ENCODE peak calls at places on chromosomes 4 and X, in four cellular contexts. T is CD8-positive, alpha-beta memory T cell; K is fibroblast of lung; G is K562. O is an unnamed sample.
A peak's percentile ranks its signal among the peaks of the same experiment; 100 is the strongest.

GRCh38 chr4:36582214-36582613 is 300.8 kb downstream of the DTHD1 start:
- DNase-seq in T (no peak), K (no peak), G (no peak), O (no peak)

GRCh38 chrX:153885968-153886903 is at the start of gene L1CAM:
- DNase-seq in T (no peak), K (no peak), G (peak; percentile 44), O (no peak)

GRCh38 chrX:30141966-30142365 is 73.4 kb upstream of the MAGEB2 start:
- DNase-seq in T (no peak), K (peak; percentile 21), G (peak; percentile 55), O (no peak)

GRCh38 chr4:6222761-6223292 is 22.5 kb upstream of the JAKMIP1 start:
- DNase-seq in T (no peak), K (peak; percentile 1), G (no peak), O (no peak)

GRCh38 chr4:10048931-10049655 is 27.8 kb upstream of the SLC2A9 start:
- DNase-seq in T (no peak), K (no peak), G (no peak), O (peak; percentile 68)

GRCh38 chrX:39915081-39915480 is 182.7 kb downstream of the BCOR start:
- DNase-seq in T (no peak), K (no peak), G (no peak), O (no peak)

GRCh38 chr4:145531193-145531592 is 49.5 kb downstream of the SMAD1 start:
- DNase-seq in T (no peak), K (no peak), G (no peak), O (no peak)

GRCh38 chr4:675036-675804 is 878 bp downstream of the MYL5 start:
- DNase-seq in T (no peak), K (no peak), G (no peak), O (no peak)

GRCh38 chr4:1167244-1167949 is 5.0 kb downstream of the SPON2 start:
- DNase-seq in T (peak; percentile 86), K (peak; percentile 88), G (peak; percentile 91), O (peak; percentile 86)

GRCh38 chr4:14333616-14334015 is 668.7 kb upstream of the CPEB2 start:
- DNase-seq in T (no peak), K (no peak), G (no peak), O (no peak)
- H3K27ac ChIP-seq in T (no peak overlapping the region), K (no peak overlapping the region), G (no peak overlapping the region), O (no peak overlapping the region)

GRCh38 chrX:133574716-133575115 is 159.4 kb upstream of the GPC4 start:
- DNase-seq in T (no peak), K (peak; percentile 79), G (no peak), O (no peak)
- H3K4me1 ChIP-seq in T (no peaks in the 10 kb centered on the region), K (no peaks in the 10 kb centered on the region), G (no peaks in the 10 kb centered on the region), O (no peaks in the 10 kb centered on the region)

DNA sequence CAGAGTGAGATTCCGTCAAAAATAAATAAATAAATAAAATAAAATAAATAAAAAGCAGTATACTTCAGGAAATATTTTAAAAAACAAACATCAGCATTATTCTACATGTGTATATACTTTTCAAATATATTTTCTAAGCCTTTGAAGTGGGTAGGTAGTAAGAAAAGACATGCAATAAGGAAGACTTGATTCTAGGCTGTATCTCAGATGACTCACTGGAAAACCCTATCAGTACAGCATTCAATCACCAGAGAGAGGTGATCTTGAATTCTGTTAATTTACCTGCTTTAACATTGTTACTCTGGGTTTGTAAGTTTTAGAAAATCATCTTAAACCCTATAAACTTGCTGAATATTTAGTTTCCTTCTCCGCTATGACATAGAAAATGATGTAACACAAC is 106.6 kb upstream of the NAP1L5 start:
- DNase-seq in T (no peak), K (no peak), G (no peak), O (no peak)
- H3K27ac ChIP-seq in T (no peak overlapping the region), K (no peak overlapping the region), G (no peak overlapping the region), O (peak overlapping the region; percentile 16)

GRCh38 chr4:184451726-184452125 is 22.6 kb downstream of the IRF2 start:
- DNase-seq in T (no peak), K (no peak), G (peak; percentile 72), O (no peak)

GRCh38 chr4:184453402-184454160 is 20.8 kb downstream of the IRF2 start:
- DNase-seq in T (peak; percentile 24), K (peak; percentile 89), G (peak; percentile 33), O (peak; percentile 73)

GRCh38 chr4:184448828-184449227 is 25.5 kb downstream of the IRF2 start:
- DNase-seq in T (no peak), K (peak; percentile 62), G (no peak), O (peak; percentile 89)

GRCh38 chr4:184450045-184450444 is 24.3 kb downstream of the IRF2 start:
- DNase-seq in T (no peak), K (peak; percentile 75), G (no peak), O (no peak)

DNA sequence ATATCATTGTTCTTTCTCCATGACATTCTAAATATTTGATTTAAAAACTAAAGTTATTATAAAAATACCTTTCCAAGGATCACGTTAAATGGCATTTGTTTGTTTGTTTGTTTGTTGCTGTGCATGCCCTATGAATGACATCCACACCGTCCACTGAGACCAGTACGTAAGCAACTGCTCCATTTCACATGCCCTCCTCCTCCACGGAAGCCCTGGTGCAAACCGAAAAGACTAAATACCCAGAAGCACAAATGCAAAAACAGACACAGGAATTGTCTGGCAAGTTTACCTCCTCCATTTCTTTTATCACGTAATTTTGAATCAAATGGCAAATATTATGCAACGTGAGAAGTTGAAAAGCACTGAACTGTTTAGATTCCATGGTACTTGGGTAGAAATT is 23.6 kb downstream of the IRF2 start:
- DNase-seq in T (no peak), K (no peak), G (no peak), O (no peak)
- H3K4me1 ChIP-seq in T (peaks cover 90% of the 10 kb centered on the region), K (peaks cover 22% of the 10 kb centered on the region), G (peaks cover 37% of the 10 kb centered on the region), O (peaks cover 27% of the 10 kb centered on the region)

DNA sequence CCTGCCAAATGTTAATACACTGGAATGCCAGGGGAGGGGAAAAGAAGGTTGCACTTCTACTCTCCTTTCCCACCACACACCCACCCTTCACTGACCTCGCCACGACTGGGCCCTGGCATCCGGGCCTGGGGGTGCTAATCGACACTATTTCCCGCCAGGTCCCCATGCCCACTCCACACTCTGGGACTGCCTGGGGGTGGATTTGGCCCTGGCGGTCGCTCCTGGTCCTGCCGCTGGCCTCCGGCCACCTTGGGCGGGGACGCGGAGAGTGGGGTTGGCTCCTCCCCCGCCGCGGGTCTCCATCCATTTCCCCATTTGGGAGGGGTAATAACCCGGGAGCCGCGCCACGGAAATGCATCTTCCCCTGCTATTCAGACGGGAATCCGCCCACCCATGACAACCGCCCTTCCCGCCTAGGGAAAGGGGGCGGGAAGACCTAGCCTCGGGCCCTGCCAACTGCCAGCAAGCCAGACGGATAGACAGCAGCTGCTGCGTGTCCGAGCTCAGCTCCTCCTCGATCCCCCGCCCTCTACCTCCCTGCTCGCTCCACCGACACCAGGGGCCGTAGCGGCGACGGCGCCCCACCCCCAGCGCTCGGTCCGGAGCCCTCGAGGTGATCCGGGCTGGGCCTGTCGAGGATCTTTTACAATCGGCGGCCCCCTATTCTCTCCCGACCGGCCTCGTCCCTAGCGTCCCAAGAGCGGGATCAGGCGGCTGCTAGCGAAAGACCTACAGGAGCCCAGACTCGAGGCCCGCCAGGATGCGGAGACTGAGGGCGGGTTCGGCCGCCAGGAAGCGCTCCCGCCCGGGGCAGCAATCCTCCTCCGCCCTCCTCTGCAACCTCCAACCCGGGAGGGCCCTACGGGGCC is 78.0 kb downstream of the RLIM start:
- DNase-seq in T (peak; percentile 8), K (peak; percentile 90), G (peak; percentile 8), O (peak; percentile 55)
- H3K27ac ChIP-seq in T (peak overlapping the region; percentile 24), K (peak overlapping the region; percentile 59), G (no peak overlapping the region), O (peak overlapping the region; percentile 92)

GRCh38 chr4:8594097-8595038 is 1.8 kb downstream of the CPZ start:
- DNase-seq in T (no peak), K (peak; percentile 54), G (peak; percentile 84), O (peak; percentile 53)
- H3K4me1 ChIP-seq in T (no peaks in the 10 kb centered on the region), K (peaks cover 3% of the 10 kb centered on the region), G (peaks cover 13% of the 10 kb centered on the region), O (no peaks in the 10 kb centered on the region)

DNA sequence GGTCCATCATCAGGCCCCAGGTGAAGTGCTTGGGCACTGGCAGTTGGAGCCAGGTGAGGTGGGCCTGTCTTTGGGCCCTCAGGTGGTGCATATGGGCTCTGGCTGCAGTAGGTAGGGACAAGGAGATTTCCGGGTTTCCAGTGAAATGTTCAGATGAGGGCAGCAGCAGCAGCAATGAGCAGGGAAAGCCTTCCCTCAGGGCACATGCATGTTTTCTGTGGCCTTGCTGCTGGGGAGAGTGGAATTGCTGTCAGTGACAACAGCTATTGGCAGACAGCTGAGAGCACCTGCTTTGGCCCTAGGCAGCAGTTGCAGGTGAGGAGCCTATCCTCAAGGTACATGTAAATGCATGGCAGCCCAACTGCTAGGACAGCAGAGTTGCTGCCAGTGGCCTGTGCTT is 58.9 kb upstream of the QRFPR start:
- DNase-seq in T (no peak), K (no peak), G (no peak), O (no peak)
- H3K27ac ChIP-seq in T (no peak overlapping the region), K (no peak overlapping the region), G (no peak overlapping the region), O (no peak overlapping the region)